ENCODE peak calls at places on chromosome 1, in six cellular contexts. One of them, this sample, is unnamed.
A peak's percentile ranks its signal among the peaks of the same experiment; 100 is the strongest.

GRCh38 chr1:149848340-149848771 is 51.0 kb upstream of the BOLA1 start:
- DNase-seq in progenitor cell of endocrine pancreas: no peak
- DNase-seq in IMR-90: no peak
- DNase-seq in brain microvascular endothelial cell: no peak
- DNase-seq in thoracic aorta: no peak
- DNase-seq in heart right ventricle: peak; percentile 1
- DNase-seq in this sample: no peak

GRCh38 chr1:86146566-86146965 is 10.0 kb downstream of the COL24A1 start:
- DNase-seq in progenitor cell of endocrine pancreas: no peak
- DNase-seq in IMR-90: no peak
- DNase-seq in brain microvascular endothelial cell: no peak
- DNase-seq in thoracic aorta: no peak
- DNase-seq in heart right ventricle: no peak
- DNase-seq in this sample: no peak

GRCh38 chr1:21866629-21867009 is 54.6 kb downstream of the LDLRAD2 start:
- DNase-seq in progenitor cell of endocrine pancreas: no peak
- DNase-seq in IMR-90: no peak
- DNase-seq in brain microvascular endothelial cell: no peak
- DNase-seq in thoracic aorta: no peak
- DNase-seq in heart right ventricle: no peak
- DNase-seq in this sample: no peak

GRCh38 chr1:112232848-112233247 is 163.2 kb upstream of the CTTNBP2NL start:
- DNase-seq in progenitor cell of endocrine pancreas: no peak
- DNase-seq in IMR-90: no peak
- DNase-seq in brain microvascular endothelial cell: no peak
- DNase-seq in thoracic aorta: no peak
- DNase-seq in heart right ventricle: no peak
- DNase-seq in this sample: no peak

GRCh38 chr1:225849905-225850304 is 32.3 kb downstream of the TMEM63A start:
- DNase-seq in progenitor cell of endocrine pancreas: no peak
- DNase-seq in IMR-90: no peak
- DNase-seq in brain microvascular endothelial cell: no peak
- DNase-seq in thoracic aorta: no peak
- DNase-seq in heart right ventricle: peak; percentile 41
- DNase-seq in this sample: no peak

GRCh38 chr1:227788279-227789041 is 27.0 kb upstream of the PRSS38 start:
- DNase-seq in progenitor cell of endocrine pancreas: peak; percentile 68
- DNase-seq in IMR-90: no peak
- DNase-seq in brain microvascular endothelial cell: no peak
- DNase-seq in thoracic aorta: no peak
- DNase-seq in heart right ventricle: no peak
- DNase-seq in this sample: no peak

GRCh38 chr1:230136453-230137327 is 69.7 kb downstream of the GALNT2 start:
- DNase-seq in progenitor cell of endocrine pancreas: no peak
- DNase-seq in IMR-90: no peak
- DNase-seq in brain microvascular endothelial cell: no peak
- DNase-seq in thoracic aorta: no peak
- DNase-seq in heart right ventricle: no peak
- DNase-seq in this sample: no peak

GRCh38 chr1:31981976-31982375 is 31.7 kb upstream of the KHDRBS1 start:
- DNase-seq in progenitor cell of endocrine pancreas: no peak
- DNase-seq in IMR-90: no peak
- DNase-seq in brain microvascular endothelial cell: no peak
- DNase-seq in thoracic aorta: no peak
- DNase-seq in heart right ventricle: no peak
- DNase-seq in this sample: no peak

GRCh38 chr1:167671727-167672511 is 41.9 kb downstream of the RCSD1 start:
- DNase-seq in progenitor cell of endocrine pancreas: no peak
- DNase-seq in IMR-90: no peak
- DNase-seq in brain microvascular endothelial cell: no peak
- DNase-seq in thoracic aorta: no peak
- DNase-seq in heart right ventricle: no peak
- DNase-seq in this sample: no peak

GRCh38 chr1:2311184-2312032 is 79.9 kb downstream of the MORN1 start:
- DNase-seq in progenitor cell of endocrine pancreas: peak; percentile 49
- DNase-seq in IMR-90: peak; percentile 58
- DNase-seq in brain microvascular endothelial cell: peak; percentile 19
- DNase-seq in thoracic aorta: no peak
- DNase-seq in heart right ventricle: no peak
- DNase-seq in this sample: no peak

GRCh38 chr1:173354937-173355280 is 122.2 kb upstream of the PRDX6 start:
- DNase-seq in progenitor cell of endocrine pancreas: no peak
- DNase-seq in IMR-90: no peak
- DNase-seq in brain microvascular endothelial cell: peak; percentile 54
- DNase-seq in thoracic aorta: no peak
- DNase-seq in heart right ventricle: no peak
- DNase-seq in this sample: no peak

GRCh38 chr1:244395965-244396364 is 55.7 kb downstream of the ADSS2 start:
- DNase-seq in progenitor cell of endocrine pancreas: no peak
- DNase-seq in IMR-90: no peak
- DNase-seq in brain microvascular endothelial cell: no peak
- DNase-seq in thoracic aorta: no peak
- DNase-seq in heart right ventricle: no peak
- DNase-seq in this sample: no peak

GRCh38 chr1:204523605-204524215 is 7.5 kb downstream of the MDM4 start:
- DNase-seq in progenitor cell of endocrine pancreas: no peak
- DNase-seq in IMR-90: no peak
- DNase-seq in brain microvascular endothelial cell: no peak
- DNase-seq in thoracic aorta: no peak
- DNase-seq in heart right ventricle: no peak
- DNase-seq in this sample: no peak

GRCh38 chr1:93993731-93994130 is 84.5 kb upstream of the GCLM start:
- DNase-seq in progenitor cell of endocrine pancreas: no peak
- DNase-seq in IMR-90: no peak
- DNase-seq in brain microvascular endothelial cell: no peak
- DNase-seq in thoracic aorta: no peak
- DNase-seq in heart right ventricle: no peak
- DNase-seq in this sample: no peak

GRCh38 chr1:109980324-109981127 is 4.0 kb upstream of the AHCYL1 start:
- DNase-seq in progenitor cell of endocrine pancreas: no peak
- DNase-seq in IMR-90: no peak
- DNase-seq in brain microvascular endothelial cell: no peak
- DNase-seq in thoracic aorta: no peak
- DNase-seq in heart right ventricle: no peak
- DNase-seq in this sample: no peak

GRCh38 chr1:27430903-27431653 is 38.7 kb downstream of the GPR3 start:
- DNase-seq in progenitor cell of endocrine pancreas: no peak
- DNase-seq in IMR-90: peak; percentile 15
- DNase-seq in brain microvascular endothelial cell: peak; percentile 6
- DNase-seq in thoracic aorta: no peak
- DNase-seq in heart right ventricle: peak; percentile 50
- DNase-seq in this sample: no peak

GRCh38 chr1:191595170-191595569 is 563.1 kb upstream of the RGS18 start:
- DNase-seq in progenitor cell of endocrine pancreas: no peak
- DNase-seq in IMR-90: no peak
- DNase-seq in brain microvascular endothelial cell: no peak
- DNase-seq in thoracic aorta: no peak
- DNase-seq in heart right ventricle: no peak
- DNase-seq in this sample: no peak

GRCh38 chr1:21919520-21919919 is 17.6 kb downstream of the HSPG2 start:
- DNase-seq in progenitor cell of endocrine pancreas: no peak
- DNase-seq in IMR-90: peak; percentile 86
- DNase-seq in brain microvascular endothelial cell: peak; percentile 74
- DNase-seq in thoracic aorta: no peak
- DNase-seq in heart right ventricle: no peak
- DNase-seq in this sample: no peak

GRCh38 chr1:86423473-86423872 is 498 bp upstream of the CLCA2 start:
- DNase-seq in progenitor cell of endocrine pancreas: no peak
- DNase-seq in IMR-90: no peak
- DNase-seq in brain microvascular endothelial cell: no peak
- DNase-seq in thoracic aorta: no peak
- DNase-seq in heart right ventricle: no peak
- DNase-seq in this sample: no peak

GRCh38 chr1:211642870-211643269 is 32.6 kb downstream of the NEK2 start:
- DNase-seq in progenitor cell of endocrine pancreas: no peak
- DNase-seq in IMR-90: no peak
- DNase-seq in brain microvascular endothelial cell: no peak
- DNase-seq in thoracic aorta: no peak
- DNase-seq in heart right ventricle: no peak
- DNase-seq in this sample: no peak

GRCh38 chr1:46062651-46063319 is 69.6 kb downstream of the PIK3R3 start:
- DNase-seq in progenitor cell of endocrine pancreas: no peak
- DNase-seq in IMR-90: peak; percentile 22
- DNase-seq in brain microvascular endothelial cell: no peak
- DNase-seq in thoracic aorta: no peak
- DNase-seq in heart right ventricle: peak; percentile 16
- DNase-seq in this sample: no peak

GRCh38 chr1:23618586-23619083 is 59.3 kb upstream of the ID3 start:
- DNase-seq in progenitor cell of endocrine pancreas: no peak
- DNase-seq in IMR-90: no peak
- DNase-seq in brain microvascular endothelial cell: no peak
- DNase-seq in thoracic aorta: no peak
- DNase-seq in heart right ventricle: no peak
- DNase-seq in this sample: no peak

GRCh38 chr1:64893921-64894320 is 72.4 kb downstream of the JAK1 start:
- DNase-seq in progenitor cell of endocrine pancreas: no peak
- DNase-seq in IMR-90: no peak
- DNase-seq in brain microvascular endothelial cell: no peak
- DNase-seq in thoracic aorta: no peak
- DNase-seq in heart right ventricle: no peak
- DNase-seq in this sample: no peak

GRCh38 chr1:162678439-162678838 is 46.2 kb downstream of the DDR2 start:
- DNase-seq in progenitor cell of endocrine pancreas: no peak
- DNase-seq in IMR-90: peak; percentile 89
- DNase-seq in brain microvascular endothelial cell: peak; percentile 52
- DNase-seq in thoracic aorta: no peak
- DNase-seq in heart right ventricle: peak; percentile 33
- DNase-seq in this sample: peak; percentile 84

GRCh38 chr1:50978144-50978851 is 8.3 kb downstream of the CDKN2C start:
- DNase-seq in progenitor cell of endocrine pancreas: peak; percentile 27
- DNase-seq in IMR-90: peak; percentile 49
- DNase-seq in brain microvascular endothelial cell: no peak
- DNase-seq in thoracic aorta: no peak
- DNase-seq in heart right ventricle: peak; percentile 75
- DNase-seq in this sample: no peak

GRCh38 chr1:153509729-153510354 is 25.9 kb downstream of the S100A6 start:
- DNase-seq in progenitor cell of endocrine pancreas: peak; percentile 44
- DNase-seq in IMR-90: no peak
- DNase-seq in brain microvascular endothelial cell: no peak
- DNase-seq in thoracic aorta: no peak
- DNase-seq in heart right ventricle: no peak
- DNase-seq in this sample: no peak

GRCh38 chr1:85575363-85575995 is 5.1 kb upstream of the CCN1 start:
- DNase-seq in progenitor cell of endocrine pancreas: no peak
- DNase-seq in IMR-90: no peak
- DNase-seq in brain microvascular endothelial cell: no peak
- DNase-seq in thoracic aorta: no peak
- DNase-seq in heart right ventricle: no peak
- DNase-seq in this sample: no peak

GRCh38 chr1:156858959-156859522 is at the start of gene INSRR:
- DNase-seq in progenitor cell of endocrine pancreas: no peak
- DNase-seq in IMR-90: no peak
- DNase-seq in brain microvascular endothelial cell: no peak
- DNase-seq in thoracic aorta: no peak
- DNase-seq in heart right ventricle: peak; percentile 16
- DNase-seq in this sample: no peak
- TF ChIP-seq CTCF in progenitor cell of endocrine pancreas: no peak
- TF ChIP-seq CTCF in IMR-90: no peak
- TF ChIP-seq CTCF in brain microvascular endothelial cell: no peak
- TF ChIP-seq CTCF in thoracic aorta: no peak
- TF ChIP-seq CTCF in heart right ventricle: no peak
- TF ChIP-seq CTCF in this sample: no peak

GRCh38 chr1:44805311-44806024 is 1.7 kb downstream of the DYNLT4 start:
- DNase-seq in progenitor cell of endocrine pancreas: no peak
- DNase-seq in IMR-90: no peak
- DNase-seq in brain microvascular endothelial cell: no peak
- DNase-seq in thoracic aorta: no peak
- DNase-seq in heart right ventricle: no peak
- DNase-seq in this sample: no peak
- TF ChIP-seq CTCF in progenitor cell of endocrine pancreas: no peak
- TF ChIP-seq CTCF in IMR-90: no peak
- TF ChIP-seq CTCF in brain microvascular endothelial cell: peak; percentile 16
- TF ChIP-seq CTCF in thoracic aorta: no peak
- TF ChIP-seq CTCF in heart right ventricle: no peak
- TF ChIP-seq CTCF in this sample: no peak

GRCh38 chr1:220841293-220841692 is 38.0 kb upstream of the HLX start:
- DNase-seq in progenitor cell of endocrine pancreas: no peak
- DNase-seq in IMR-90: no peak
- DNase-seq in brain microvascular endothelial cell: no peak
- DNase-seq in thoracic aorta: no peak
- DNase-seq in heart right ventricle: no peak
- DNase-seq in this sample: no peak
- TF ChIP-seq CTCF in progenitor cell of endocrine pancreas: no peak
- TF ChIP-seq CTCF in IMR-90: no peak
- TF ChIP-seq CTCF in brain microvascular endothelial cell: no peak
- TF ChIP-seq CTCF in thoracic aorta: no peak
- TF ChIP-seq CTCF in heart right ventricle: peak; percentile 34
- TF ChIP-seq CTCF in this sample: no peak

GRCh38 chr1:181423301-181423918 is 59.9 kb upstream of the CACNA1E start:
- DNase-seq in progenitor cell of endocrine pancreas: peak; percentile 33
- DNase-seq in IMR-90: peak; percentile 14
- DNase-seq in brain microvascular endothelial cell: peak; percentile 48
- DNase-seq in thoracic aorta: no peak
- DNase-seq in heart right ventricle: no peak
- DNase-seq in this sample: peak; percentile 16
- TF ChIP-seq CTCF in progenitor cell of endocrine pancreas: peak; percentile 66
- TF ChIP-seq CTCF in IMR-90: peak; percentile 37
- TF ChIP-seq CTCF in brain microvascular endothelial cell: peak; percentile 55
- TF ChIP-seq CTCF in thoracic aorta: no peak
- TF ChIP-seq CTCF in heart right ventricle: peak; percentile 51
- TF ChIP-seq CTCF in this sample: peak; percentile 66

DNA sequence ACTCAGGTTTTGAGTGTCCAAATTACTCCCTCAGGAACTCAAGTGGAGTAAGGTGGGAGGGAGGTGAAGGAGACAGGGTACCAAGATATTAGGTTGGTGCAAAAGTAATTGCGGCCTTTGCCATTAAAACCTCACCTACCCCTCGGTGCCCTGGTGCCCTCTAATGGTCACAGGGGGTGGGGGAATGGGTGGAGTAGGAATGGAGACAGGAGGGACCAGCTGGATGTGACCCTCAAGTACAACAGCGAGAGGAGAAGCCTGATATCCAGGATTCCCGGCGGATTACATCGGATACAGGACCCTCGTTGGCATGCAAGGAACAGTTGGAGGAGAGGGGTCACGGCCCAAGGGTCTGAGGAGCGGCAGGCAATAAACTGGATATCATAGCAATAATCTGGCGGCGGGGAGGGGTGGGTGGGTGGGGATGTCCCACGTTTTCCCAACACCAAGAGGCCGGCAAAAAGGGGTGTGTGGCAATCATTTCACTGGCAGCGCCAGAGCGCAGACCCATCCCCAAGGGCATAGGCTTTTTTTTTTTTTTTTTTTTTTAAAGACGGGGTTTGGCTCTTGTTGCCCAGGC is 4.3 kb upstream of the ZBTB7B start:
- DNase-seq in progenitor cell of endocrine pancreas: no peak
- DNase-seq in IMR-90: no peak
- DNase-seq in brain microvascular endothelial cell: no peak
- DNase-seq in thoracic aorta: no peak
- DNase-seq in heart right ventricle: no peak
- DNase-seq in this sample: no peak
- TF ChIP-seq CTCF in progenitor cell of endocrine pancreas: no peak
- TF ChIP-seq CTCF in IMR-90: no peak
- TF ChIP-seq CTCF in brain microvascular endothelial cell: peak; percentile 18
- TF ChIP-seq CTCF in thoracic aorta: no peak
- TF ChIP-seq CTCF in heart right ventricle: no peak
- TF ChIP-seq CTCF in this sample: peak; percentile 26